ENCODE peak calls at places on chromosome 15, in four cellular contexts. R is mesenchymal stem cell, E is Peyer's patch, X is tibial nerve. N is an unnamed sample.

GRCh38 chr15:31488437-31489204 is 162.0 kb downstream of the KLF13 start:
- DNase-seq in X (peak), R (peak), E (peak), N (peak)

GRCh38 chr15:79156704-79157375 is 66.3 kb upstream of the RASGRF1 start:
- DNase-seq in X (no peak), E (no peak), R (no peak), N (no peak)

GRCh38 chr15:76033438-76033837 is 21.2 kb upstream of the NRG4 start:
- DNase-seq in E (no peak), X (no peak), R (no peak), N (no peak)

GRCh38 chr15:99537344-99537743 is 28.4 kb upstream of the MEF2A start:
- DNase-seq in R (peak), X (no peak), E (no peak), N (no peak)

GRCh38 chr15:48096355-48096786 is 24.4 kb upstream of the SLC24A5 start:
- DNase-seq in R (no peak), X (no peak), E (no peak), N (no peak)

GRCh38 chr15:78162038-78162437 is 12.9 kb downstream of the IDH3A start:
- DNase-seq in R (no peak), X (no peak), E (no peak), N (peak)

GRCh38 chr15:57355259-57355658 is 21.0 kb upstream of the CGNL1 start:
- DNase-seq in E (no peak), X (no peak), R (no peak), N (no peak)

GRCh38 chr15:37791693-37792092 is 142.7 kb upstream of the TMCO5A start:
- DNase-seq in E (no peak), X (no peak), R (no peak), N (no peak)

GRCh38 chr15:89377842-89378698 is 43.4 kb upstream of the POLG start:
- DNase-seq in E (no peak), X (no peak), R (no peak), N (no peak)

GRCh38 chr15:94858011-94858410 is 626.6 kb downstream of the MCTP2 start:
- DNase-seq in R (no peak), E (no peak), X (no peak), N (no peak)

GRCh38 chr15:52806284-52806655 is 16.1 kb upstream of the ONECUT1 start:
- DNase-seq in R (no peak), X (no peak), E (no peak), N (no peak)

GRCh38 chr15:51624022-51624421 is 1.5 kb upstream of the DMXL2 start:
- DNase-seq in R (no peak), X (no peak), E (no peak), N (no peak)

GRCh38 chr15:97961067-97961954 is 808 bp downstream of the ARRDC4 start:
- DNase-seq in R (peak), E (peak), X (peak), N (no peak)

GRCh38 chr15:71128939-71129562 is 13.8 kb downstream of the THSD4 start:
- DNase-seq in X (no peak), R (no peak), E (no peak), N (no peak)

GRCh38 chr15:64333516-64333915 is 22.5 kb downstream of the CSNK1G1 start:
- DNase-seq in X (no peak), E (no peak), R (no peak), N (no peak)

GRCh38 chr15:68423359-68424028 is 8.5 kb downstream of the ITGA11 start:
- DNase-seq in E (peak), R (no peak), X (no peak), N (no peak)

GRCh38 chr15:75076277-75076676 is 52.9 kb downstream of the PPCDC start:
- DNase-seq in E (no peak), X (no peak), R (no peak), N (no peak)

GRCh38 chr15:76451540-76451939 is 115.0 kb downstream of the ISL2 start:
- DNase-seq in R (no peak), X (no peak), E (no peak), N (no peak)

GRCh38 chr15:29854413-29854812 is 32.1 kb upstream of the TJP1 start:
- DNase-seq in X (no peak), E (no peak), R (no peak), N (no peak)

GRCh38 chr15:65095747-65096104 is 19.2 kb downstream of the KBTBD13 start:
- DNase-seq in E (no peak), X (no peak), R (no peak), N (no peak)

GRCh38 chr15:38252481-38253311 is at the start of gene SPRED1:
- DNase-seq in X (peak), E (peak), R (no peak), N (no peak)

GRCh38 chr15:40769310-40770146 is at the start of gene C15orf62:
- DNase-seq in R (no peak), X (no peak), E (peak), N (peak)

GRCh38 chr15:51825701-51826100 is 3.8 kb upstream of the TMOD3 start:
- DNase-seq in R (no peak), E (no peak), X (no peak), N (no peak)

GRCh38 chr15:55573224-55573623 is 14.9 kb downstream of the PYGO1 start:
- DNase-seq in R (no peak), E (no peak), X (no peak), N (no peak)

GRCh38 chr15:72271895-72272212 is 500 bp downstream of the PARP6 start:
- DNase-seq in E (no peak), X (no peak), R (peak), N (no peak)

GRCh38 chr15:25931846-25932245 is 68.7 kb upstream of the ATP10A start:
- DNase-seq in X (no peak), R (no peak), E (no peak), N (no peak)

GRCh38 chr15:23035964-23036566 is 3.3 kb downstream of the TUBGCP5 start:
- DNase-seq in R (peak), E (no peak), X (peak), N (peak)

GRCh38 chr15:43423793-43424192 is 52.9 kb downstream of the TUBGCP4 start:
- DNase-seq in R (no peak), E (no peak), X (no peak), N (no peak)

GRCh38 chr15:77753238-77753873 is 120.6 kb upstream of the LINGO1 start:
- DNase-seq in R (peak), E (no peak), X (no peak), N (peak)

GRCh38 chr15:63833246-63833696 is 477 bp downstream of the HERC1 start:
- DNase-seq in R (peak), E (peak), X (no peak), N (no peak)

DNA sequence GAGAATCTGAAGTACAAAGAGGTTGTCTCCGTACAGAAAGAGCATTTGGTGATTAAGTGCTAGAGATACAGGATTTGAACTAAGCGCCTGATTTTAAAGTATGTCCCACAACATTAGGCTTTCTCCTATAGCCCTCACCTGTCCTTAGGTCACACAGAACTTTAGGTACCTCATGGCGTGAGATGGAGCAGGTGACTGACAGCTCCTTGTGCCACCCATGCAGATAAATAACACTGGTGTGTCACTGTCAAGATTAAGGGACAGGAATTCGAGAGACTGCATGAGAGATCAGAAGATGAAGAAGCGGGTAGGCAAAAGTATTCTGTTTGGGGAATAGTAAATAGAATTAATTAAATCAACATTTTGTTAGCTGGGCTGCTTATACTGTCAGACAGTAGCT is 1.1 kb downstream of the BLM start:
- DNase-seq in E (no peak), R (no peak), X (no peak), N (no peak)
- H3K4me3 ChIP-seq in E (no peak), R (peak), X (no peak), N (peak)

GRCh38 chr15:88035381-88035780 is 221.2 kb downstream of the NTRK3 start:
- DNase-seq in X (no peak), R (no peak), E (no peak), N (no peak)
- H3K4me3 ChIP-seq in X (no peak), R (no peak), E (no peak), N (no peak)

GRCh38 chr15:60399246-60399915 is 1.6 kb upstream of the ANXA2 start:
- DNase-seq in R (no peak), E (no peak), X (no peak), N (no peak)
- H3K4me3 ChIP-seq in R (peak), E (no peak), X (peak), N (no peak)

GRCh38 chr15:39685999-39686613 is 96.5 kb downstream of the FSIP1 start:
- DNase-seq in X (peak), R (peak), E (no peak), N (peak)
- H3K4me3 ChIP-seq in X (no peak), R (no peak), E (no peak), N (no peak)

GRCh38 chr15:90591524-90591923 is 61.8 kb downstream of the CRTC3 start:
- DNase-seq in R (no peak), E (no peak), X (no peak), N (no peak)

GRCh38 chr15:90595760-90596155 is 66.0 kb downstream of the CRTC3 start:
- DNase-seq in E (no peak), R (no peak), X (no peak), N (no peak)

GRCh38 chr15:90593469-90594158 is 63.9 kb downstream of the CRTC3 start:
- DNase-seq in E (no peak), R (no peak), X (no peak), N (no peak)

GRCh38 chr15:90594297-90594696 is 64.6 kb downstream of the CRTC3 start:
- DNase-seq in E (peak), X (peak), R (no peak), N (peak)

DNA sequence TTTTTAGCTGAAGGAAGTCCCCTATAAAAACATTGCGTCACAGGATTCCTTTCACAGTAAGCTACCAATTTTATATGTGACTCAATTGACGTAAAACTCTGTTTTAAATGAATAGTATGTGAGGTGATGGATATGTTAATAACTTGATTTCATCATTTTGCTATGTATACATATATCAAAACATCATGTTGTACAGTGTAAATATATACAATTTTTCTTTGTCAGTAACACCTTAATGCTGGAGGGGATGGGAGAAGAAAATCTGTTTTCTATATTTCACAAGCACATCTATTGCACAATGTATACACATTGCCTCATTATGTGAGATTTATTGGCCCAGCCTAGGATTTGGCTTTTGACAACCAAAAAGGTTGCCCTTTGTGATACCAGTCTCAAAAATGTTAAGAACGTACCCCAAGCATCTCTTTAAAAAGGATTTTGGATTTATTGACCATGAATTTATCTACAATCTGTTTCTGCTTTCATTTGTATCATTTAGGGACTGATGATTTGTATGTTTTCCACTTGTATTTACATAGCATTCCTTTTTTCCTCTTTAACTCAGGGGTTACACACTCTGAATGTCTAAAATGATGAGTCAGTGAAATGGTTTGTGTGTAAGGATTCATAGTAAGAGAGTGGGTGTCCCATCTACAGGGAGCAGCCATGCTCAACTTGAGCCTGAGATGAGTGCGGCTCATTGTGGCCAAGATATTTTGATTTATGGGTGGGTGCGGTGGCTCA is 62.6 kb downstream of the CRTC3 start:
- DNase-seq in R (peak), E (no peak), X (no peak), N (no peak)
- H3K4me3 ChIP-seq in R (no peak), E (no peak), X (no peak), N (no peak)

GRCh38 chr15:100732359-100733055 is 130.1 kb downstream of the ASB7 start:
- DNase-seq in X (no peak), R (no peak), E (no peak), N (no peak)
- H3K4me3 ChIP-seq in X (no peak), R (no peak), E (no peak), N (no peak)

GRCh38 chr15:70084461-70084860 is 13.3 kb downstream of the TLE3 start:
- DNase-seq in R (no peak), E (no peak), X (no peak), N (no peak)
- H3K4me3 ChIP-seq in R (no peak), E (no peak), X (no peak), N (no peak)

N was measured in Jurkat, Clone E6-1.